ENCODE peak calls at places on chromosomes 16 and 17, in seven cellular contexts. O is neuronal stem cell, U is H9, Y is IMR-90, V is mesendoderm, A is H1, N is trophoblast cell. R is an unnamed sample.

GRCh38 chr16:27448531-27449433 is 46.8 kb downstream of the IL21R start:
- DNase-seq in O (no peak), U (no peak), Y (no peak), V (no peak), A (no peak), N (no peak), R (no peak)

GRCh38 chr16:85347213-85347591 is 234.9 kb upstream of the CIBAR2 start:
- DNase-seq in O (no peak), U (peak), Y (no peak), V (peak), A (no peak), N (peak), R (peak)

GRCh38 chr17:72876413-72876812 is 216.1 kb downstream of the SLC39A11 start:
- DNase-seq in O (no peak), U (no peak), Y (no peak), V (no peak), A (no peak), N (no peak), R (no peak)

GRCh38 chr16:68236804-68237242 is 896 bp upstream of the ESRP2 start:
- DNase-seq in O (no peak), U (no peak), Y (no peak), V (no peak), A (no peak), N (no peak), R (no peak)

GRCh38 chr16:80147021-80147680 is 393.6 kb upstream of the DYNLRB2 start:
- DNase-seq in O (no peak), U (no peak), Y (no peak), V (no peak), A (no peak), N (no peak), R (no peak)

GRCh38 chr17:74407384-74407783 is 24.5 kb upstream of the GPRC5C start:
- DNase-seq in O (no peak), U (no peak), Y (no peak), V (no peak), A (no peak), N (no peak), R (no peak)

GRCh38 chr17:63039899-63040602 is 74.0 kb downstream of the TANC2 start:
- DNase-seq in O (no peak), U (no peak), Y (peak), V (no peak), A (no peak), N (no peak), R (peak)

GRCh38 chr16:27174007-27174406 is 29.3 kb upstream of the KDM8 start:
- DNase-seq in O (no peak), U (no peak), Y (no peak), V (no peak), A (no peak), N (no peak), R (no peak)

GRCh38 chr16:88530858-88531203 is 39.4 kb upstream of the ZC3H18 start:
- DNase-seq in O (no peak), U (no peak), Y (no peak), V (peak), A (no peak), N (no peak), R (no peak)

GRCh38 chr16:75239463-75240122 is 11.8 kb downstream of the BCAR1 start:
- DNase-seq in O (no peak), U (peak), Y (no peak), V (no peak), A (no peak), N (no peak), R (no peak)

DNA sequence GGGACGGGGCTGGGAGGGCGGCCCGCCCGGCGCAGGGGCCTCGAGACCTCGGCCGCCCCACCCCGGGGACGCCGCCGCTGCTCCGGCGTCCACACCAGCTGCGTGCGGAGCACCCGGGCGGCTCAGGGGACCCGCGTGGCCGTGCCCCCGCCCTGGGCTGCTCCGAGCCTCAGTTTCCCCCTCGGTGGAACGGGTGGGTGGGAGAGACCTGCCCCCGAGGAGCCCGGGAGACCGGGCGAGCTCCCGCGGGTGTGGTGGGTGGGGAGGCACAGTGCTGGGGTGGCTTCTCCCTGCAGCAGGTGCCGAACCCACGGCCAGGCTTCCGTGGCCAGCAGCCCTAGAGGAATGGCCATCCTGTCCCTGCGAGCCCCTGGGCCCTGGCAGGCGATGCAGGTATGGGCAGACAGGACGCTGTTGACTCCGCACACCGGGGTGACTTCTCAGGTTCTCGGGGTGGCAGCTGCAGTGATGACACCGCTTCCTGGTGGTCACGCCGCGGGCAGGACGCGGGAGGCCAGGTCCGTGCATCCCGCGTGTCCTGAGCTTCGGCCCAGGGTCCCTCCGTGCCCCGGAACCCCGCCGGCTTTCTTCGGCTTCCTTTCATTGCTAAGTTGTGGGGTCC is 677 bp downstream of the DEF8 start:
- DNase-seq in O (no peak), U (no peak), Y (no peak), V (no peak), A (no peak), N (no peak), R (no peak)
- H3K18ac ChIP-seq in O (peak), U (no peak), Y (no peak), V (no peak), A (no peak), N (peak), R (no peak)

DNA sequence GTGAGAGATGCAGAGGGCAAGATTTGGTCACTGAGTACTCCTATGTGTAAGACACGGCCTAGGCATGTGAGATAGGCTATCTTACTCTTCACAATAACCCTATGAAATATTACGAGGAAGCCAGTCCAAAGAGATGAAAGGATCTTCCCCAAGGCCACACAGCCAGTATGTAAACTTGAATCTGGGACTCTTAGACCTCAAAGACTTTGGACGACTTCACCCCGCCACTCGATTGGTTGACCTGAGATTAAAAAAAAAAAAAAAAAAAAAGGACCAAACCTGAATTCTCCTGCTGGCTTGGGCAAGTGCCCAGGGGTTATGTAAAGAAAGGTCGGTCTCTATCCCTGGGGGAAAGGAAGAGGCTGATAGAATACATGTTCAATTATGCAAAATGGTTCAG is 33.1 kb downstream of the PIPOX start:
- DNase-seq in O (no peak), U (no peak), Y (no peak), V (no peak), A (no peak), N (no peak), R (no peak)
- H3K18ac ChIP-seq in O (no peak), U (no peak), Y (no peak), V (no peak), A (no peak), N (no peak), R (no peak)

GRCh38 chr17:82269882-82270500 is 3.5 kb downstream of the CSNK1D start:
- DNase-seq in O (no peak), U (no peak), Y (no peak), V (no peak), A (no peak), N (no peak), R (no peak)

GRCh38 chr17:82270651-82271050 is 2.8 kb downstream of the CSNK1D start:
- DNase-seq in O (no peak), U (no peak), Y (no peak), V (no peak), A (no peak), N (no peak), R (no peak)

GRCh38 chr17:82269138-82269881 is 4.2 kb downstream of the CSNK1D start:
- DNase-seq in O (no peak), U (no peak), Y (no peak), V (no peak), A (no peak), N (no peak), R (no peak)

GRCh38 chr17:82272495-82273326 is 789 bp downstream of the CSNK1D start:
- DNase-seq in O (no peak), U (peak), Y (no peak), V (peak), A (no peak), N (no peak), R (no peak)

DNA sequence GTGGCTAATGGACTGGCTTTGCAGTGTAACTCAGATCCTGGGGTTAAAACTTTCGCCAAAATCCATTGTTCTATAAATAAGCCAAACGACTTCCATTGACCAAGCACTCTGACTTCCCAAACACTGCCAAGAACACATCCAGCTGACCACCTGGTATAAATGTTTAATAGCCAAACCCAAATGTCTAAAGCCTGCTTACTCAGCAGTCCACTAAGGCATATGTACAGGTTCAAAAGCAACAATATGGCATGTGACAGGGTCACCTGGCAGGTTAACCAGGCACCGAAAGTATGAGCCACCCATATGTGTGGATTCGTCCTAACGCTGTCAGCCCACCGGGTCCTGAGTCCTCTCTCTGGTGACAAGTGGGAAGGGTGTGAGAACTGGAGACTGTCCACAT is 2.1 kb downstream of the CSNK1D start:
- DNase-seq in O (no peak), U (no peak), Y (no peak), V (no peak), A (no peak), N (no peak), R (no peak)
- H3K18ac ChIP-seq in O (no peak), U (no peak), Y (no peak), V (no peak), A (no peak), N (no peak), R (no peak)

DNA sequence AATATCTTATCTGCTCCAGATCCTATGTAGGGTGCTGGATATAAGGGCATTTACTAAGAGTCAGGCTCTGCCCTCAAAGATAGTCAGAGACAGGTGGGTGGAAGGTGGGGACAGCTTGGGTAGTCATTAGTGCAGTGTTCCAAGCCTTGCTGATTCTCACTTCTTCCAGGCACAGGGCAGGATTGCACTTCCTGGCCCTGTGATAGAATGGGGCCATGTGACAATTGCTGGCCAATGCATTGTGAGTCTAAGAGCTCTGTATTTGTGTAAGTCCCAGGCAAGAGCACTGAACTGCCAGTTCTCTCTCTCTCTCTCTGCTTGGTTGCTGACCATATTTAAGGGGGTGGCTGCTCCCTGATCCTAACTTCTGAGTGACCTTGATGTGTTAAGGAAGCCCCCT is 112.1 kb downstream of the C16orf78 start:
- DNase-seq in O (no peak), U (no peak), Y (no peak), V (peak), A (no peak), N (no peak), R (no peak)
- H3K18ac ChIP-seq in O (no peak), U (no peak), Y (no peak), V (no peak), A (no peak), N (no peak), R (no peak)

GRCh38 chr17:36594626-36595401 is 3.1 kb downstream of the DHRS11 start:
- DNase-seq in O (no peak), U (no peak), Y (no peak), V (no peak), A (no peak), N (no peak), R (no peak)

GRCh38 chr17:36591434-36592315 is at the start of gene DHRS11:
- DNase-seq in O (peak), U (peak), Y (peak), V (peak), A (peak), N (peak), R (peak)

GRCh38 chr17:36592711-36593321 is 1.1 kb downstream of the DHRS11 start:
- DNase-seq in O (no peak), U (no peak), Y (no peak), V (peak), A (no peak), N (no peak), R (no peak)

GRCh38 chr17:36592316-36592710 is 634 bp downstream of the DHRS11 start:
- DNase-seq in O (peak), U (peak), Y (no peak), V (peak), A (no peak), N (no peak), R (no peak)

DNA sequence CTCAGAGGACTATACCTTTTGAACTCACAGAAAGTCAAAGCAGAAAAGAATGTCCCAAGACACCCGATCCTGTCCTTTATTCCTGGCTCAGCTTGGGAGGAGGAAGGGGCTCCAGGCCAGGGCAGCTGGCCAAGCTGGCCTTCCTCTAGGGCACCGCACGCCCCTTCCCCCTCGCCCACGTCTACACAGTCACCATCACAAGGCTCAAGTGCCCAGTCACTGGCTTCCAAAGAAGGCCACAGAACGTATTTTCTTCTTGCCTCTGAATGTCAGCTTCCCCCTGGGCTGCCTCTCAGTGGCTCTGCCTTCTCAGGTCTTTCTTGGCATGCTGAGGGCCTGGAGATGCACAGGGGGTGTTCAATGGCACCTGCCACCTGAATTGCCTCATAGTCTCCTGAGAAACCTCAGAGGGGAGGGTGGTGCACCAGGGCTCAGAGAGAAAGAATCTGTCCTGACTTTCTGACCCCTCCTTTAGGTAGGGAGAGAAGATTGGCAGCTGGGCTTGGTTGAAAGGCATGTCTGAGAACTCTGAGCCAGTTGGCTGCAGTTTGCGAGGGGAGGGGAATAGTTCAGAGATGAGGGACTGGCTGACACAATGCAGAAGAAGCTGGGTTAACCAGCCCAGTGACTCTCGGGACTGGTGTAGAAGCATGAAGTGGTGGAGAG is 2.1 kb downstream of the DHRS11 start:
- DNase-seq in O (no peak), U (no peak), Y (no peak), V (peak), A (no peak), N (peak), R (no peak)
- H3K18ac ChIP-seq in O (no peak), U (no peak), Y (no peak), V (no peak), A (no peak), N (no peak), R (no peak)

GRCh38 chr17:65066858-65067257 is 10.3 kb upstream of the GNA13 start:
- DNase-seq in O (no peak), U (no peak), Y (no peak), V (no peak), A (no peak), N (no peak), R (no peak)

GRCh38 chr17:65071861-65072260 is 15.3 kb upstream of the GNA13 start:
- DNase-seq in O (no peak), U (no peak), Y (peak), V (no peak), A (no peak), N (no peak), R (no peak)

GRCh38 chr17:65074778-65075250 is 18.3 kb upstream of the GNA13 start:
- DNase-seq in O (no peak), U (no peak), Y (peak), V (no peak), A (no peak), N (no peak), R (peak)

GRCh38 chr17:65072577-65073178 is 16.1 kb upstream of the GNA13 start:
- DNase-seq in O (no peak), U (no peak), Y (no peak), V (no peak), A (no peak), N (no peak), R (no peak)

DNA sequence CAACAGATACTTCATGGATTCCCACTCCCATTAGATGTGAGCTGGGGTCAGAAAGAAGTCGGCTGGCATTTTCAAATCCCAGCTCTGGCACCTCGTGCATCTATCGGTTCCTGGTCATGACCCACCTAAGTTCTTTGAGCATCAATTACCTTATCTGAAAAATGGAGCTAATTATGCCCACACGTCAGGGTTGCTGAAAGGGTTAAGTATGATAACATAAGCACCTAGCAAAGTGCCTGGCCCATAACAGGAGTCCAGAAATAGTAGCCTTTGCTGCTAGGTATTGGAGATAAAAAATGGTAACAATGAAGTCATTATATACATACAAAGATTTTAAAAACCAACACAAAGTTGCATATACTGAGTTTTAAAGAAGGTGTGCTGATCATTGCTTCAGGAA is 14.1 kb upstream of the GNA13 start:
- DNase-seq in O (no peak), U (no peak), Y (no peak), V (no peak), A (no peak), N (no peak), R (no peak)
- H3K18ac ChIP-seq in O (no peak), U (no peak), Y (no peak), V (no peak), A (no peak), N (no peak), R (no peak)

GRCh38 chr16:29903579-29903978 is 3.3 kb downstream of the ASPHD1 start:
- DNase-seq in O (no peak), U (no peak), Y (no peak), V (no peak), A (no peak), N (no peak), R (no peak)
- H3K18ac ChIP-seq in O (no peak), U (no peak), Y (no peak), V (no peak), A (no peak), N (no peak), R (no peak)

R was measured in mesenchymal stem cell.